ENCODE peak calls at places on chromosomes 7 and 10, in seven cellular contexts. One of them, this sample, is unnamed.

GRCh38 chr7:96327429-96327828 is 5.5 kb upstream of the SLC25A13 start:
- DNase-seq in GM12891: no peak
- DNase-seq in heart left ventricle: no peak
- DNase-seq in lower leg skin: no peak
- DNase-seq in A549: no peak
- DNase-seq in stomach: peak
- DNase-seq in uterus: no peak
- DNase-seq in this sample: no peak

GRCh38 chr7:125834421-125834820 is 904.8 kb upstream of the POT1 start:
- DNase-seq in GM12891: no peak
- DNase-seq in heart left ventricle: no peak
- DNase-seq in lower leg skin: no peak
- DNase-seq in A549: no peak
- DNase-seq in stomach: no peak
- DNase-seq in uterus: no peak
- DNase-seq in this sample: no peak

GRCh38 chr10:12503311-12503710 is 154.0 kb downstream of the CAMK1D start:
- DNase-seq in GM12891: no peak
- DNase-seq in heart left ventricle: no peak
- DNase-seq in lower leg skin: no peak
- DNase-seq in A549: no peak
- DNase-seq in stomach: peak
- DNase-seq in uterus: no peak
- DNase-seq in this sample: peak

GRCh38 chr7:107661081-107661864 is 645 bp downstream of the SLC26A4 start:
- DNase-seq in GM12891: peak
- DNase-seq in heart left ventricle: peak
- DNase-seq in lower leg skin: no peak
- DNase-seq in A549: no peak
- DNase-seq in stomach: peak
- DNase-seq in uterus: peak
- DNase-seq in this sample: peak

GRCh38 chr10:48536916-48537890 is 67.7 kb downstream of the ARHGAP22 start:
- DNase-seq in GM12891: no peak
- DNase-seq in heart left ventricle: no peak
- DNase-seq in lower leg skin: peak
- DNase-seq in A549: no peak
- DNase-seq in stomach: peak
- DNase-seq in uterus: no peak
- DNase-seq in this sample: no peak

GRCh38 chr7:2567663-2568238 is 9.0 kb downstream of the IQCE start:
- DNase-seq in GM12891: no peak
- DNase-seq in heart left ventricle: peak
- DNase-seq in lower leg skin: no peak
- DNase-seq in A549: no peak
- DNase-seq in stomach: no peak
- DNase-seq in uterus: peak
- DNase-seq in this sample: no peak

GRCh38 chr10:11042375-11042774 is 24.7 kb downstream of the CELF2 start:
- DNase-seq in GM12891: no peak
- DNase-seq in heart left ventricle: no peak
- DNase-seq in lower leg skin: no peak
- DNase-seq in A549: no peak
- DNase-seq in stomach: no peak
- DNase-seq in uterus: no peak
- DNase-seq in this sample: no peak

GRCh38 chr7:7208524-7208923 is 26.2 kb downstream of the C1GALT1 start:
- DNase-seq in GM12891: no peak
- DNase-seq in heart left ventricle: no peak
- DNase-seq in lower leg skin: no peak
- DNase-seq in A549: no peak
- DNase-seq in stomach: no peak
- DNase-seq in uterus: no peak
- DNase-seq in this sample: no peak

GRCh38 chr7:88042157-88042556 is 108.1 kb downstream of the ADAM22 start:
- DNase-seq in GM12891: no peak
- DNase-seq in heart left ventricle: no peak
- DNase-seq in lower leg skin: no peak
- DNase-seq in A549: no peak
- DNase-seq in stomach: no peak
- DNase-seq in uterus: no peak
- DNase-seq in this sample: no peak

GRCh38 chr7:66267249-66267648 is 62.1 kb downstream of the TPST1 start:
- DNase-seq in GM12891: no peak
- DNase-seq in heart left ventricle: no peak
- DNase-seq in lower leg skin: peak
- DNase-seq in A549: no peak
- DNase-seq in stomach: no peak
- DNase-seq in uterus: peak
- DNase-seq in this sample: no peak

GRCh38 chr7:55472928-55473725 is 99.2 kb downstream of the VOPP1 start:
- DNase-seq in GM12891: no peak
- DNase-seq in heart left ventricle: no peak
- DNase-seq in lower leg skin: no peak
- DNase-seq in A549: no peak
- DNase-seq in stomach: no peak
- DNase-seq in uterus: no peak
- DNase-seq in this sample: no peak

GRCh38 chr10:452512-453504 is 236.7 kb downstream of the DIP2C start:
- DNase-seq in GM12891: no peak
- DNase-seq in heart left ventricle: no peak
- DNase-seq in lower leg skin: no peak
- DNase-seq in A549: no peak
- DNase-seq in stomach: no peak
- DNase-seq in uterus: no peak
- DNase-seq in this sample: no peak

GRCh38 chr10:77873558-77874380 is 52.8 kb downstream of the DLG5 start:
- DNase-seq in GM12891: peak
- DNase-seq in heart left ventricle: no peak
- DNase-seq in lower leg skin: peak
- DNase-seq in A549: peak
- DNase-seq in stomach: peak
- DNase-seq in uterus: peak
- DNase-seq in this sample: peak

GRCh38 chr7:129423700-129424410 is 10.4 kb upstream of the STRIP2 start:
- DNase-seq in GM12891: no peak
- DNase-seq in heart left ventricle: no peak
- DNase-seq in lower leg skin: no peak
- DNase-seq in A549: no peak
- DNase-seq in stomach: no peak
- DNase-seq in uterus: no peak
- DNase-seq in this sample: no peak

GRCh38 chr7:39336457-39336856 is 229.7 kb upstream of the YAE1 start:
- DNase-seq in GM12891: no peak
- DNase-seq in heart left ventricle: no peak
- DNase-seq in lower leg skin: no peak
- DNase-seq in A549: no peak
- DNase-seq in stomach: no peak
- DNase-seq in uterus: no peak
- DNase-seq in this sample: no peak

GRCh38 chr10:24453404-24453830 is 244.5 kb downstream of the KIAA1217 start:
- DNase-seq in GM12891: no peak
- DNase-seq in heart left ventricle: no peak
- DNase-seq in lower leg skin: no peak
- DNase-seq in A549: no peak
- DNase-seq in stomach: no peak
- DNase-seq in uterus: no peak
- DNase-seq in this sample: no peak

GRCh38 chr10:130333185-130333584 is 197.0 kb downstream of the GLRX3 start:
- DNase-seq in GM12891: no peak
- DNase-seq in heart left ventricle: no peak
- DNase-seq in lower leg skin: no peak
- DNase-seq in A549: no peak
- DNase-seq in stomach: no peak
- DNase-seq in uterus: no peak
- DNase-seq in this sample: no peak

GRCh38 chr7:84953294-84953693 is 233.6 kb downstream of the SEMA3D start:
- DNase-seq in GM12891: no peak
- DNase-seq in heart left ventricle: no peak
- DNase-seq in lower leg skin: no peak
- DNase-seq in A549: no peak
- DNase-seq in stomach: no peak
- DNase-seq in uterus: no peak
- DNase-seq in this sample: no peak

GRCh38 chr10:71127019-71127534 is 85.3 kb upstream of the UNC5B start:
- DNase-seq in GM12891: no peak
- DNase-seq in heart left ventricle: no peak
- DNase-seq in lower leg skin: no peak
- DNase-seq in A549: no peak
- DNase-seq in stomach: no peak
- DNase-seq in uterus: no peak
- DNase-seq in this sample: no peak

GRCh38 chr7:19491821-19492452 is 216.9 kb downstream of the POLR1F start:
- DNase-seq in GM12891: no peak
- DNase-seq in heart left ventricle: no peak
- DNase-seq in lower leg skin: no peak
- DNase-seq in A549: peak
- DNase-seq in stomach: no peak
- DNase-seq in uterus: no peak
- DNase-seq in this sample: no peak

GRCh38 chr7:158750702-158751101 is 46.1 kb upstream of the NCAPG2 start:
- DNase-seq in GM12891: no peak
- DNase-seq in heart left ventricle: no peak
- DNase-seq in lower leg skin: no peak
- DNase-seq in A549: no peak
- DNase-seq in stomach: no peak
- DNase-seq in uterus: no peak
- DNase-seq in this sample: no peak

GRCh38 chr7:2108501-2109250 is 124.1 kb downstream of the MAD1L1 start:
- DNase-seq in GM12891: no peak
- DNase-seq in heart left ventricle: no peak
- DNase-seq in lower leg skin: no peak
- DNase-seq in A549: no peak
- DNase-seq in stomach: no peak
- DNase-seq in uterus: no peak
- DNase-seq in this sample: no peak

GRCh38 chr10:44924261-44925040 is 13.3 kb downstream of the TMEM72 start:
- DNase-seq in GM12891: no peak
- DNase-seq in heart left ventricle: peak
- DNase-seq in lower leg skin: no peak
- DNase-seq in A549: no peak
- DNase-seq in stomach: no peak
- DNase-seq in uterus: no peak
- DNase-seq in this sample: no peak

GRCh38 chr7:112450807-112451661 is 774 bp downstream of the IFRD1 start:
- DNase-seq in GM12891: peak
- DNase-seq in heart left ventricle: peak
- DNase-seq in lower leg skin: peak
- DNase-seq in A549: peak
- DNase-seq in stomach: peak
- DNase-seq in uterus: peak
- DNase-seq in this sample: peak
- TF ChIP-seq POLR2A in GM12891: peak
- TF ChIP-seq POLR2A in heart left ventricle: no peak
- TF ChIP-seq POLR2A in lower leg skin: no peak
- TF ChIP-seq POLR2A in A549: no peak
- TF ChIP-seq POLR2A in stomach: no peak
- TF ChIP-seq POLR2A in uterus: peak
- TF ChIP-seq POLR2A in this sample: peak

GRCh38 chr10:95656291-95657164 is at the start of gene ALDH18A1:
- DNase-seq in GM12891: peak
- DNase-seq in heart left ventricle: peak
- DNase-seq in lower leg skin: peak
- DNase-seq in A549: peak
- DNase-seq in stomach: peak
- DNase-seq in uterus: peak
- DNase-seq in this sample: peak
- TF ChIP-seq POLR2A in GM12891: peak
- TF ChIP-seq POLR2A in heart left ventricle: no peak
- TF ChIP-seq POLR2A in lower leg skin: no peak
- TF ChIP-seq POLR2A in A549: peak
- TF ChIP-seq POLR2A in stomach: no peak
- TF ChIP-seq POLR2A in uterus: no peak
- TF ChIP-seq POLR2A in this sample: no peak

GRCh38 chr10:79247373-79248137 is 99.7 kb upstream of the PPIF start:
- DNase-seq in GM12891: no peak
- DNase-seq in heart left ventricle: no peak
- DNase-seq in lower leg skin: no peak
- DNase-seq in A549: no peak
- DNase-seq in stomach: no peak
- DNase-seq in uterus: no peak
- DNase-seq in this sample: no peak

GRCh38 chr10:79250259-79250658 is 97.0 kb upstream of the PPIF start:
- DNase-seq in GM12891: no peak
- DNase-seq in heart left ventricle: no peak
- DNase-seq in lower leg skin: no peak
- DNase-seq in A549: no peak
- DNase-seq in stomach: peak
- DNase-seq in uterus: no peak
- DNase-seq in this sample: peak

GRCh38 chr10:79248341-79248931 is 98.8 kb upstream of the PPIF start:
- DNase-seq in GM12891: no peak
- DNase-seq in heart left ventricle: peak
- DNase-seq in lower leg skin: peak
- DNase-seq in A549: no peak
- DNase-seq in stomach: no peak
- DNase-seq in uterus: peak
- DNase-seq in this sample: no peak

GRCh38 chr10:79246606-79247275 is 100.5 kb upstream of the PPIF start:
- DNase-seq in GM12891: no peak
- DNase-seq in heart left ventricle: peak
- DNase-seq in lower leg skin: peak
- DNase-seq in A549: no peak
- DNase-seq in stomach: no peak
- DNase-seq in uterus: peak
- DNase-seq in this sample: peak

GRCh38 chr10:79249156-79250121 is 97.8 kb upstream of the PPIF start:
- DNase-seq in GM12891: no peak
- DNase-seq in heart left ventricle: no peak
- DNase-seq in lower leg skin: no peak
- DNase-seq in A549: no peak
- DNase-seq in stomach: no peak
- DNase-seq in uterus: no peak
- DNase-seq in this sample: no peak
- TF ChIP-seq POLR2A in GM12891: peak
- TF ChIP-seq POLR2A in heart left ventricle: no peak
- TF ChIP-seq POLR2A in lower leg skin: no peak
- TF ChIP-seq POLR2A in A549: no peak
- TF ChIP-seq POLR2A in stomach: no peak
- TF ChIP-seq POLR2A in uterus: no peak
- TF ChIP-seq POLR2A in this sample: no peak

DNA sequence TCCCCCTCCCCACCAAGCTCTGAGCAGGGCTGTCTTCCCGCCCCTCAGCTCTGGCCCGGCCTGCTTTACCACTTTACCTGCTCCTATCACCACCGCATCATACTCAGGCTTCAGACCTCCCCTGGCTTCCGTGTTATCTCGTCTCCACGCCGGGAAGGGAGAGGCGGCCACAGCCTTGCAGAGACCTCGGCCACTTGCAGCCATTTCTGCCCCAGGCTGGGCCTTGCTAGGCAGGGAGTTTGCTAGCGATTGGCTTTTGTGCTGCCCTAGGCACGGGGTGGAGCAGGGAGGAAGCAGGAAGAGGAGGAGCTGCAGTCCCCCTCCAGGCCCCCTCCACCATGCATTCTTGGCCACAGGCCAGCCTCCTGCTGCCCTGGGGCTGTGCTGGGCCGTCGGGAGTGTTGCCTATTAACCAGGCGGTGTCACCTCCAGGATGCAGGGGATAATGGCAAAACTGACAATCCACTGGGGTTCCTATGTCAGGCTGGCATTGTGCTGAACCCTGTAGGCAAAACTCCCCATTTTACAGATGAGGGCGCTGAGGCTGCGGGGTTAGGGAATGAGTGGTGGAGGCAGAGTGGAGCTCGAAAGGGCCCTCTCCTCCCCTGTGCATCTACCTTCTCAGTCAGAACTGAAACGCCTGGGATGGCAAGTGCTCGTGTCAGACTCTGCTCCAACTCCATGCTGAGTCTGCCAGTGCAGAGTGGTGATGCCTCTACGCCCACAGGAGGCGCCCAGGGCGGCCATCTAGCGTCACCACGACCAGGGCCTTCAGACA is at the start of gene PYROXD2:
- DNase-seq in GM12891: peak
- DNase-seq in heart left ventricle: peak
- DNase-seq in lower leg skin: peak
- DNase-seq in A549: peak
- DNase-seq in stomach: peak
- DNase-seq in uterus: peak
- DNase-seq in this sample: peak
- TF ChIP-seq POLR2A in GM12891: peak
- TF ChIP-seq POLR2A in heart left ventricle: no peak
- TF ChIP-seq POLR2A in lower leg skin: no peak
- TF ChIP-seq POLR2A in A549: peak
- TF ChIP-seq POLR2A in stomach: peak
- TF ChIP-seq POLR2A in uterus: peak
- TF ChIP-seq POLR2A in this sample: no peak